ENCODE peak calls at places on chromosomes 2 and 18, in four cellular contexts. W is adrenal gland; D is CD8-positive, alpha-beta T cell; A is A549. R is an unnamed sample.

GRCh38 chr2:78780864-78781583 is 244.5 kb upstream of the REG3G start:
- DNase-seq in W (no peak), A (no peak), D (no peak), R (no peak)

GRCh38 chr2:182715121-182715895 is 749 bp upstream of the DNAJC10 start:
- DNase-seq in W (no peak), A (peak; percentile 39), D (no peak), R (no peak)

GRCh38 chr2:174763793-174764179 is 486 bp downstream of the CHRNA1 start:
- DNase-seq in A (no peak), D (no peak), W (no peak), R (no peak)

GRCh38 chr2:111122631-111123421 is 2.1 kb downstream of the BCL2L11 start:
- DNase-seq in D (peak; percentile 61), W (peak; percentile 95), A (peak; percentile 76), R (no peak)

GRCh38 chr2:109377976-109378375 is 235.8 kb downstream of the SEPTIN10 start:
- DNase-seq in D (peak; percentile 23), A (no peak), W (peak; percentile 21), R (no peak)

GRCh38 chr18:37199741-37200140 is 365.9 kb downstream of the CELF4 start:
- DNase-seq in W (no peak), D (no peak), A (no peak), R (no peak)

GRCh38 chr2:107932483-107932882 is 53.8 kb upstream of the SLC5A7 start:
- DNase-seq in D (no peak), W (no peak), A (no peak), R (no peak)

GRCh38 chr2:4539121-4539520 is 835.7 kb downstream of the DCDC2C start:
- DNase-seq in D (no peak), W (no peak), A (no peak), R (no peak)

GRCh38 chr2:134231965-134232340 is 21.9 kb upstream of the MGAT5 start:
- DNase-seq in A (no peak), W (no peak), D (no peak), R (no peak)

GRCh38 chr2:102126660-102127059 is 15.9 kb upstream of the IL1R1 start:
- DNase-seq in W (no peak), D (no peak), A (no peak), R (no peak)

GRCh38 chr2:160042054-160042453 is 20.4 kb downstream of the PLA2R1 start:
- DNase-seq in A (no peak), W (no peak), D (no peak), R (no peak)

GRCh38 chr18:11368020-11368419 is 218.7 kb upstream of the PIEZO2 start:
- DNase-seq in A (no peak), W (no peak), D (no peak), R (no peak)

GRCh38 chr18:59885579-59886163 is 14.1 kb upstream of the PMAIP1 start:
- DNase-seq in W (no peak), A (no peak), D (no peak), R (no peak)

GRCh38 chr18:36406805-36407204 is 109.3 kb downstream of the FHOD3 start:
- DNase-seq in A (no peak), W (no peak), D (no peak), R (no peak)

GRCh38 chr2:55862673-55863390 is 60.8 kb downstream of the EFEMP1 start:
- DNase-seq in W (peak; percentile 63), D (no peak), A (peak; percentile 94), R (peak; percentile 47)

GRCh38 chr2:61969376-61969775 is 63.9 kb downstream of the COMMD1 start:
- DNase-seq in W (no peak), A (no peak), D (no peak), R (no peak)

GRCh38 chr18:69636529-69637301 is 236.0 kb downstream of the DOK6 start:
- DNase-seq in D (no peak), A (no peak), W (no peak), R (no peak)
- TF ChIP-seq CTCF in D (peak; percentile 26), A (no peak), W (no peak), R (no peak)

DNA sequence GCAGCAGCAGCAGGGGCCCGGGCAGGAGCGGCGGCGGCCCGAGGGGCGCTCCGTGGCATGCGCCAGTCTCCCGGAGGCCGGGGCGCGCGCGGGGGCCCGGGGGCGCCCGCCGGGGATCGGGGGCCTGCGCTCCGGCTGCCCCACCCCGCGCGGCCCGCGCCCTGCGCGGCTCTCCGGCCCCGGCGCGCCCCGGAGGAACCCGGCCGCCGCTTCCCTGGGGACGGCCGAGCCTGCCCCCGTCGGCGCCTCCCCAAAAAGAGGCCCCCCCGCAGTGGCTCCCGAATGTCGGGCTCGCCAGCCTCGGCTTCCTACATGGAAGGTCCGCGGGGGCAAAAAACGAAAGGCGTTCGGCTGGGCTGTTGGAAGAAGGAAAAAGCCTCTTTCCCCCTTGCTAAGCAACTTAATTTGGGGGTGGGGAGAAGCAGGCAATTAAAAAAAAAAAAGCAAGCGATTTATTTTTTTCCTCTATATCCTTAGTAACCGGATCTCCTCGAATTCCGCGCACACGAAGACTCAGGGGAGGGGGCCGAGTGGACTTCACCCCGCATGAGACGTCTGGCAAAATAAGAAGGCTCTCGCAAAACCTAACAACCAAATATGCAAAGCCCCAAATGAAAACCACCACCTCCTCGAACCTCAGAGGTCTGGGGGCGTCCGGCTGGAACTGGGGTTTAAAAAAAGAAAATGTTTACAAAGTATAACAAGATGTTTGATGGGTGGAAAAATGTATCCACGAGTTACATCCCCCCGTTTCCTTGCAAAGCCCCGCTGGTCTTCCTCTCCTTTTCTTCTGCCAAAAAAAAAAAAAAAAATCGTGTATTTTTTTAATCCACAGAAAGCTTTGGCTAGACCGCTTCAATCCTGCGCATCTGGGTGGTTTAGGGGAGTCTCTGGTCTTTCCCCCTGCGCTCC is at the start of gene SMAD7:
- DNase-seq in W (no peak), D (no peak), A (no peak), R (no peak)
- H3K4me1 ChIP-seq in W (peaks cover 23% of the 10 kb centered on the region), D (peaks cover 32% of the 10 kb centered on the region), A (peaks cover 30% of the 10 kb centered on the region), R (peaks cover 15% of the 10 kb centered on the region)

GRCh38 chr2:11786592-11786991 is 40.2 kb downstream of the LPIN1 start:
- DNase-seq in A (no peak), W (peak; percentile 45), D (no peak), R (no peak)
- H3K27ac ChIP-seq in A (no peak overlapping the region), W (no peak overlapping the region), D (no peak overlapping the region), R (no peak overlapping the region)

GRCh38 chr2:25567406-25567805 is 106.0 kb downstream of the DTNB start:
- DNase-seq in W (no peak), D (no peak), A (peak; percentile 59), R (no peak)
- TF ChIP-seq CTCF in W (peak; percentile 45), D (no peak), A (peak; percentile 82), R (no peak)

R was measured in ascending aorta.